ENCODE peak calls at places on chromosomes 12 and 14, in ten cellular contexts. X is heart left ventricle; V is heart right ventricle; E is HAP-1; Z is HepG2; F is IMR-90; B is sigmoid colon; I is ovary; L is CD8-positive, alpha-beta memory T cell; O is psoas muscle. W is an unnamed sample.

GRCh38 chr12:19988457-19988856 is 379.9 kb upstream of the PDE3A start:
- DNase-seq in X (no peak), V (no peak), E (no peak), Z (no peak), F (no peak), B (no peak), I (peak; percentile 46), L (no peak), O (no peak), W (no peak)

GRCh38 chr12:85519163-85519562 is 239.1 kb downstream of the ALX1 start:
- DNase-seq in X (no peak), V (no peak), E (no peak), Z (no peak), F (no peak), B (no peak), I (no peak), L (no peak), O (no peak), W (no peak)

GRCh38 chr12:52836042-52836466 is 1.9 kb upstream of the KRT79 start:
- DNase-seq in X (no peak), V (no peak), E (no peak), Z (no peak), F (peak; percentile 85), B (no peak), I (no peak), L (peak; percentile 21), O (no peak), W (peak; percentile 56)

GRCh38 chr14:95993768-95994592 is 45.2 kb upstream of the C14orf132 start:
- DNase-seq in X (no peak), V (peak; percentile 16), E (peak; percentile 69), Z (peak; percentile 39), F (peak; percentile 53), B (no peak), I (no peak), L (peak; percentile 28), O (no peak), W (no peak)

GRCh38 chr12:59372971-59373370 is 222.9 kb upstream of the SLC16A7 start:
- DNase-seq in X (no peak), V (no peak), E (no peak), Z (no peak), F (peak; percentile 21), B (no peak), I (no peak), L (no peak), O (no peak), W (no peak)

GRCh38 chr14:65255029-65255545 is 152.8 kb upstream of the MAX start:
- DNase-seq in X (no peak), V (no peak), E (no peak), Z (peak; percentile 82), F (peak; percentile 82), B (no peak), I (no peak), L (no peak), O (no peak), W (peak; percentile 23)

GRCh38 chr14:23538785-23539184 is 12.8 kb downstream of the ZFHX2 start:
- DNase-seq in X (no peak), V (peak; percentile 36), E (no peak), Z (no peak), F (peak; percentile 31), B (no peak), I (no peak), L (no peak), O (no peak), W (no peak)

GRCh38 chr14:35331605-35332516 is 39.7 kb downstream of the PSMA6 start:
- DNase-seq in X (no peak), V (no peak), E (no peak), Z (peak; percentile 75), F (peak; percentile 87), B (no peak), I (no peak), L (no peak), O (no peak), W (no peak)

GRCh38 chr12:29599397-29599796 is 101.9 kb upstream of the OVCH1 start:
- DNase-seq in X (no peak), V (peak; percentile 60), E (peak; percentile 46), Z (no peak), F (peak; percentile 44), B (no peak), I (no peak), L (no peak), O (peak; percentile 26), W (peak; percentile 28)

GRCh38 chr12:132461526-132461925 is 28.4 kb upstream of the FBRSL1 start:
- DNase-seq in X (peak; percentile 36), V (no peak), E (no peak), Z (no peak), F (no peak), B (no peak), I (no peak), L (no peak), O (no peak), W (no peak)

GRCh38 chr12:63917864-63918742 is 73.6 kb downstream of the SRGAP1 start:
- DNase-seq in X (no peak), V (no peak), E (peak; percentile 43), Z (peak; percentile 92), F (peak; percentile 96), B (no peak), I (no peak), L (no peak), O (no peak), W (peak; percentile 41)

GRCh38 chr14:99042376-99043257 is 229.4 kb downstream of the BCL11B start:
- DNase-seq in X (no peak), V (no peak), E (no peak), Z (no peak), F (no peak), B (no peak), I (no peak), L (no peak), O (no peak), W (no peak)

GRCh38 chr14:91369628-91370445 is 47.8 kb downstream of the CCDC88C start:
- DNase-seq in X (no peak), V (no peak), E (no peak), Z (peak; percentile 59), F (no peak), B (no peak), I (no peak), L (no peak), O (no peak), W (peak; percentile 48)

GRCh38 chr14:91371990-91372375 is 45.6 kb downstream of the CCDC88C start:
- DNase-seq in X (no peak), V (no peak), E (no peak), Z (no peak), F (no peak), B (no peak), I (no peak), L (no peak), O (no peak), W (no peak)

GRCh38 chr14:91372680-91373495 is 44.7 kb downstream of the CCDC88C start:
- DNase-seq in X (peak; percentile 14), V (no peak), E (no peak), Z (no peak), F (no peak), B (no peak), I (no peak), L (peak; percentile 59), O (no peak), W (no peak)

GRCh38 chr14:91373591-91374245 is 43.9 kb downstream of the CCDC88C start:
- DNase-seq in X (peak; percentile 53), V (no peak), E (no peak), Z (no peak), F (no peak), B (no peak), I (no peak), L (no peak), O (no peak), W (no peak)

GRCh38 chr14:91371011-91371989 is 46.3 kb downstream of the CCDC88C start:
- DNase-seq in X (no peak), V (no peak), E (no peak), Z (no peak), F (no peak), B (no peak), I (no peak), L (no peak), O (no peak), W (no peak)
- H3K4me3 ChIP-seq in X (no peak overlapping the region), V (no peak overlapping the region), E (no peak overlapping the region), Z (no peak overlapping the region), F (no peak overlapping the region), B (no peak overlapping the region), I (no peak overlapping the region), L (peak overlapping the region; percentile 10), O (no peak overlapping the region), W (no peak overlapping the region)

DNA sequence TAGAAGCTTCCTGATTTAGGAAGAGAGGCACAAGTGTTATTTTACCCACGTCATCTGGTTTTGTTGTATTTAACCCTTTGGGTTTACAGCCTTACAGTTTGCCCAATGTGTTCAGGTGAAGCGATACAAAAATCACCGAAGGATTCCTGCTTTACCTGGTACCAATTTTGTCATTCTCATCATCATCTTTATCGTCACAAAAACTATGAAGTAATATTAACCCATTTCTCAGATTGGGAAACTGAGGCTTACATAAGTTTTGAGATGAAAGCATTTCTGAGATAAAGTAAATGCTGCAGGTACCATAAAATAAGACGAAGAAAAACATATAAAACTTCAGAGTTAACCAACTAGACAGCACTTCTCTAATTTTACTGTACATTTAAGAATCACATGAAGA is 370.6 kb upstream of the OR4E1 start:
- DNase-seq in X (no peak), V (no peak), E (no peak), Z (no peak), F (no peak), B (no peak), I (no peak), L (no peak), O (no peak), W (no peak)
- H3K27me3 ChIP-seq in X (peaks cover 8% of the 10 kb centered on the region), V (peaks cover 7% of the 10 kb centered on the region), E (no peaks in the 10 kb centered on the region), Z (no peaks in the 10 kb centered on the region), F (no peaks in the 10 kb centered on the region), B (no peaks in the 10 kb centered on the region), I (no peaks in the 10 kb centered on the region), L (no peaks in the 10 kb centered on the region), O (no peaks in the 10 kb centered on the region), W (no peaks in the 10 kb centered on the region)

DNA sequence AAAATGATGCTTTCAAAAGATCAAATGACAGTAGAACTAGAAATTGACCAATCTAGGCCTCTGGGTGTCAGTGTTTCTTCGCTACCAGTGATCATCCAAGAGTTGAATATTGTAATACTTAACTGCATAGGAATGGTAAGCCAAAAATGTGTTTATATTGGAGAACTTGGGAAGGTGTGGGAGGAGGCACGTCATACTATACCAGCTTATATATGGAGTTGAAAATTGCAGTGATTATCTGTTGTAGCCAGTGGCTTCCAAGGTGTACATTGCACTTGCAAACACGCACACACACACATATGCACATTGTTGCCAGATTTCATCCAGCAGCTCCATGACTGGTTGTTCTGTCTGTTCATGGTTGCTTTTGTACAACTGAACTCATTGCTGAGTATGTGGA is 36.1 kb downstream of the EID3 start:
- DNase-seq in X (no peak), V (no peak), E (no peak), Z (no peak), F (peak; percentile 54), B (no peak), I (no peak), L (no peak), O (no peak), W (no peak)
- H3K36me3 ChIP-seq in X (peaks cover 99% of the 10 kb centered on the region), V (no peaks in the 10 kb centered on the region), E (peaks cover 71% of the 10 kb centered on the region), Z (peaks cover 10% of the 10 kb centered on the region), F (peaks cover 63% of the 10 kb centered on the region), B (peaks cover 84% of the 10 kb centered on the region), I (no peaks in the 10 kb centered on the region), L (peaks cover 33% of the 10 kb centered on the region), O (peaks cover 100% of the 10 kb centered on the region), W (peaks cover 100% of the 10 kb centered on the region)

DNA sequence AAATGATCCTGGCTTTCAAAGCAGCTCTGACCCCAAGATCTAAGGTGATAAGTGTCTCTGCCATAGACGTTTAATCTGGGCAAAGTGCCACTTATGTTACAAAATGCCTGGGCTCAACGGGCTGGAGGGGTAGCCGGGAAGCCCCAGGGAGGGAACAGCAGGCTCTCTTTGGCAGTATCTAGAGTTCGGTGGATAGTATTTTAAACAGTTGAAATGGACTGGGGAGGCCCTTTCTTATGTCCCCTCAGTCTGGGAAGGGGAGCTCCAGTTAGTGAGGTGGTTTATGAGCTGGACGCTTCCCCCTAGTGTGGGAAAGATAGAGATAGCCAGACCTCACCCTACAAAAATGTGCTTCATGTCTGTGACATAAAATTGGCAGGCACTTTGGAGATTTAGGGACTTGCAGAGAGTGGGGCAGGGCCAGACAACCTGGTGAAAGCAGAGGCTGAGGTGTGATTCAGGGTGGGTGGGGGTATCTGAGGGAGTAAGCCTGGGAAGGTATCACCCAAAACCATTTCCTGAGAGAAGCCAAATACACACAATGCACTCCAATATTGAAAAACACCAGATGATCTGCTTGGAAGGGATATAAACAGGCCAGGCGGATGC is 5.4 kb upstream of the HOXC11 start:
- DNase-seq in X (no peak), V (no peak), E (no peak), Z (no peak), F (no peak), B (no peak), I (no peak), L (no peak), O (no peak), W (no peak)
- H3K4me3 ChIP-seq in X (no peak overlapping the region), V (no peak overlapping the region), E (no peak overlapping the region), Z (no peak overlapping the region), F (no peak overlapping the region), B (no peak overlapping the region), I (no peak overlapping the region), L (no peak overlapping the region), O (peak overlapping the region; percentile 42), W (no peak overlapping the region)